ENCODE peak calls at places on chromosomes 3 and 15, in four cellular contexts. M is AG09309, C is GM23338, Z is IMR-90. B is an unnamed sample.

GRCh38 chr3:183295211-183295610 is 42.2 kb downstream of the B3GNT5 start:
- DNase-seq in C (no peak), Z (peak), M (peak), B (no peak)

GRCh38 chr15:42012241-42012640 is 8.6 kb downstream of the PLA2G4E start:
- DNase-seq in M (no peak), C (no peak), Z (no peak), B (no peak)

GRCh38 chr3:69082805-69083204 is 1.9 kb upstream of the ARL6IP5 start:
- DNase-seq in C (no peak), M (peak), Z (peak), B (peak)

GRCh38 chr3:151931171-151931570 is 57.7 kb downstream of the SUCNR1 start:
- DNase-seq in M (no peak), Z (peak), C (no peak), B (no peak)

GRCh38 chr3:20622304-20622703 is 436.3 kb upstream of the SGO1 start:
- DNase-seq in C (peak), M (peak), Z (peak), B (no peak)

GRCh38 chr15:42845581-42845980 is 75.0 kb downstream of the TTBK2 start:
- DNase-seq in C (no peak), Z (peak), M (no peak), B (no peak)

GRCh38 chr3:126557761-126558160 is 971 bp downstream of the C3orf22 start:
- DNase-seq in M (no peak), C (no peak), Z (no peak), B (no peak)

GRCh38 chr3:181888234-181888633 is 176.5 kb downstream of the SOX2 start:
- DNase-seq in M (no peak), Z (no peak), C (no peak), B (no peak)

GRCh38 chr3:129028866-129029265 is 27.8 kb downstream of the EFCC1 start:
- DNase-seq in M (no peak), C (no peak), Z (no peak), B (no peak)

GRCh38 chr3:56835626-56836025 is 33.9 kb upstream of the ARHGEF3 start:
- DNase-seq in Z (peak), M (no peak), C (no peak), B (no peak)

GRCh38 chr15:67850995-67851535 is 11.2 kb upstream of the RNU6-1 start:
- DNase-seq in C (no peak), Z (peak), M (no peak), B (no peak)

GRCh38 chr3:81245505-81245904 is 515.9 kb downstream of the GBE1 start:
- DNase-seq in M (no peak), C (no peak), Z (no peak), B (no peak)

DNA sequence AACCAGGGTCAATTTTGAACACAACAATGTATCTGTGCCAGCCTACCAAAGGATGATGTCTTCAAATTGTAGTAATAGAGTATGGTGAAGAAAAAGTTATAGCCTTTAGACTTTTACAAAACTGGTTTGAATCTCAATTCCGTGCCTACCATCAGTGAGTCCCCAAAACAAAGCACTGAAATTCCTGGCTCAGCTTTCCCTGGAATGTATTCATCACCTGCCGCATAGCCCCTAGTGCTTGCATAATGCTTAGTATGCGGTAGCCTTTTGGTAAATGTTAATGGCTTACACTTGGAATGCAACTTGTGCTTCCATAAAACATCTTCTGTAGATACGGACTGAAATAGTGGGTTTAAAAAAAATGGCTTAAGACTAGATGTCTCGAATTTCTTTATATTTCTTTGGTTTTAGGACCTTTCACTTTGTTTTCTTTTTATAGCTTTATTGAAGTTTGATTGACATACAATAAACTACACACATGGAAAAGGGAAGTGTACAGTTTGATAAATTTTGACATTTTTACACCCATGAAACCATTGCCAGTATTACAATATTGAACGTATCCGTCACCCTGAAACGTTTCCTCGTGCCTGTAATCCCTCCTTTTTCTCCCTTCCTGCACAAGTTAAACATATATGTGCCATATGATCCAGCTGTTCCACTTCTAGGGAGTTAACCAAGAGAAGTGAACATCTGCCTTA is 12.1 kb downstream of the SACM1L start:
- DNase-seq in M (no peak), C (peak), Z (no peak), B (no peak)
- H3K4me3 ChIP-seq in M (no peak), C (peak), Z (no peak), B (no peak)

GRCh38 chr3:169575381-169575780 is 88.1 kb downstream of the MECOM start:
- DNase-seq in C (no peak), Z (peak), M (no peak), B (no peak)

GRCh38 chr3:169574531-169574930 is 89.0 kb downstream of the MECOM start:
- DNase-seq in Z (no peak), M (no peak), C (no peak), B (no peak)

GRCh38 chr3:169578381-169578780 is 85.1 kb downstream of the MECOM start:
- DNase-seq in M (no peak), C (no peak), Z (no peak), B (no peak)

GRCh38 chr3:169579086-169579485 is 84.4 kb downstream of the MECOM start:
- DNase-seq in M (no peak), Z (no peak), C (no peak), B (no peak)

DNA sequence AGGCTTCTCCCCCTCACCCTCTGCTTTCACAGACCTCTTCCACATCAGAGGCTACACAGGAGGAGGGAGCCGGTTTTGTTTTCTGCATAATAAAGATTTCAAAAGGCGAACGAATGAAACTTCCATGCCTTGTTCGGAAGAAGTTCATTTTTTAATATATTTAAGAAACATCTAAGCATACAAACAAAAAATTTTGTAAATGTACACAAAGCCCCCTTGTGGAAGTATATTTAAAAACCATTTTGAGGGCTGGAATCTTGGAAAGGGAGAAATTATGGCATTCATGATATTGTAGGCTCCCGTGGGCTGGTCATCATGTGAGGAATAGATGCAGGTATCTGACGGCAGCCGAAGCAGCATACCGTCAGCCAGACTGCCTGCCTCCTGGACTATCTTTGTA is 90.4 kb downstream of the MECOM start:
- DNase-seq in C (no peak), Z (no peak), M (no peak), B (no peak)
- TF ChIP-seq CTCF in C (peak), Z (peak), M (no peak), B (no peak)

DNA sequence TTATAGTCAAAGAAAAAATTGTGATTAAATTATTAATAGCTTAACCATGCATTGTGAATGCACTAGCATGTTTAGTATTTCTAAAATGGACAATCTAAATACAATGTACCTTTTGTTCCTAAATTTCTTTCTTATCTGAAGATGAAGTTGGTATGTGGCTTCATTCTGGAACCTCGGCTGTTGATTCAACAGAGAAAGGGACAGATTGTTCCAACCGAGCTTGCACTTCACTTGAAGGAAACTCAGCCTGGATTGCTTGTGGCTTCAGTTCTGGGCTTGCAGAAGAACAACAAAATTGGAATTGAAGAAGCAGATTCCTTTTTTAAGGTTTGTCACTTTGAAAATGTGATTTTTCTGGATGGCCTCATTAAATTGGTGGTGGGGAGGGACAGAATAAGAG is 32.6 kb downstream of the HPS3 start:
- DNase-seq in M (no peak), Z (no peak), C (no peak), B (no peak)
- H3K4me3 ChIP-seq in M (no peak), Z (no peak), C (no peak), B (no peak)

DNA sequence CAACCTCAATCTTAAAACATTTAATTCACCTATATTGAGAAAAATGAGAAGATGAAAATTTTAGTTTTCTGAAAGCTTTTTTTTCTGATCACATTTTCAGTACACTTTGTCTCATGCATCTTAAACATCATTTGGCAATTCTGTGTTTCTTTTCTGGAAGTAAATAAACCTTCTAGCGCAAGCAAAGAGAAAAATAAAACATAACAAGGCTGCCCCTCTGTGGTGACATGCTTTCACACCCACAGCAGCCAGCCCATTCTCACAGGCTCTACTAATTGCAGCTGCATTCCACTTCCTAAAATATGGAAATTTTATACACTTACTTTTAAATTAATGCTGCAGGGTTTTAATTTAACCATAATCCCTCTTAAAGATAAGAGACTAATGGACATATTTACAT is 90.0 kb downstream of the NEK10 start:
- DNase-seq in C (peak), Z (no peak), M (no peak), B (no peak)
- TF ChIP-seq CTCF in C (peak), Z (peak), M (peak), B (no peak)

DNA sequence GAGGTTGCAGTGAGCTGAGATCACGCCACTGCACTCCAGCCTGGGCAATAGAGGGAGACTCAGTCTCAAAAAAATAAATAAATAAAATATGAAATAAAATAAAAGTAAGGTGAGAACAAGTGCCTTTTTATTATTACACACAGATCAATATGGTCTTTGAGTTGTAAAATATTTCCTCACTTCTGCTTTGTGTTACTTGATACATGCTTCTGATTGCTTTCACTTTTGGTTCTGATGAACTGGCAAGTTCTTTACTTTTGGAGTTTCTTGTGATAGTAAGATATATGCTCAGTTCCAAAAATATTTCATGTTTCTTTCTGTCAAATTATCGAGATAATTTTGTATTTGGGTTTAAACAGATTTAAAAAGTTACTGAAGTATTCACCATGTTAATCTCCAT is 16.6 kb upstream of the GYG1 start:
- DNase-seq in Z (peak), C (no peak), M (no peak), B (no peak)
- H3K4me3 ChIP-seq in Z (no peak), C (no peak), M (no peak), B (no peak)

GRCh38 chr3:13013151-13013561 is 60.1 kb downstream of the IQSEC1 start:
- DNase-seq in Z (no peak), C (no peak), M (no peak), B (no peak)
- TF ChIP-seq CTCF in Z (no peak), C (no peak), M (no peak), B (no peak)

GRCh38 chr3:49385617-49386016 is 26.2 kb downstream of the RHOA start:
- DNase-seq in Z (no peak), C (no peak), M (no peak), B (no peak)
- H3K4me3 ChIP-seq in Z (no peak), C (no peak), M (no peak), B (no peak)

GRCh38 chr3:123939706-123940105 is 21.3 kb downstream of the CCDC14 start:
- DNase-seq in C (no peak), Z (no peak), M (no peak), B (no peak)

GRCh38 chr3:123936400-123936799 is 24.6 kb downstream of the CCDC14 start:
- DNase-seq in Z (no peak), C (no peak), M (no peak), B (no peak)

GRCh38 chr3:123935830-123936229 is 25.2 kb downstream of the CCDC14 start:
- DNase-seq in M (no peak), Z (no peak), C (no peak), B (no peak)

GRCh38 chr3:123941150-123941941 is 19.7 kb downstream of the CCDC14 start:
- DNase-seq in C (no peak), M (no peak), Z (no peak), B (no peak)
- TF ChIP-seq CTCF in C (no peak), M (peak), Z (peak), B (no peak)